ENCODE peak calls at places on chromosomes 2 and 18, in six cellular contexts. P is right lobe of liver; K is astrocyte of the cerebellum; E is NCI-H460; B is stimulated activated CD4-positive, alpha-beta T cell treated with anti-CD3 and anti-CD28 coated beads, TNF-alpha, amount 100 ng/mL, for 1 hour; A is breast epithelium. G is an unnamed sample.

GRCh38 chr2:191892391-191892790 is 45.5 kb upstream of the CAVIN2 start:
- DNase-seq in E (no peak), P (no peak), K (no peak), A (no peak), B (no peak), G (peak)

GRCh38 chr2:203679401-203679800 is 27.0 kb upstream of the CD28 start:
- DNase-seq in B (no peak), P (no peak), K (no peak), A (no peak), E (no peak), G (no peak)

GRCh38 chr2:33395660-33396249 is 80.7 kb upstream of the RASGRP3 start:
- DNase-seq in A (no peak), B (no peak), E (peak), P (no peak), K (no peak), G (no peak)

GRCh38 chr18:9403795-9404564 is 69.4 kb downstream of the TWSG1 start:
- DNase-seq in B (no peak), A (no peak), E (no peak), K (no peak), P (peak), G (no peak)

GRCh38 chr2:133667-134593 is 87.6 kb upstream of the FAM110C start:
- DNase-seq in P (no peak), E (no peak), B (no peak), A (no peak), K (no peak), G (no peak)

GRCh38 chr2:179826297-179826696 is 35.1 kb downstream of the ZNF385B start:
- DNase-seq in B (no peak), P (no peak), A (no peak), K (no peak), E (no peak), G (no peak)

GRCh38 chr2:31232586-31232985 is 1.4 kb upstream of the EHD3 start:
- DNase-seq in B (no peak), A (no peak), K (no peak), E (no peak), P (no peak), G (no peak)

GRCh38 chr2:221635949-221636348 is 63.8 kb upstream of the EPHA4 start:
- DNase-seq in E (no peak), P (no peak), A (no peak), K (no peak), B (no peak), G (no peak)

GRCh38 chr2:235141411-235142128 is 189.8 kb downstream of the SH3BP4 start:
- DNase-seq in E (no peak), K (no peak), B (no peak), A (no peak), P (no peak), G (no peak)

GRCh38 chr18:12394428-12394827 is 13.3 kb upstream of the PRELID3A start:
- DNase-seq in B (no peak), P (no peak), E (no peak), K (no peak), A (no peak), G (no peak)

G was measured in non-pigmented ciliary epithelial cell.